ENCODE peak calls at places on chromosomes 6 and 20, in four cellular contexts. L is spleen, D is GM12878, E is lower lobe of right lung. H is an unnamed sample. For H3K4me1, the result is how much of the 10 kb centered on the place peaks cover.

GRCh38 chr6:170176621-170177382 is 114.1 kb downstream of the DLL1 start:
- DNase-seq in L (peak), D (no peak), E (no peak), H (no peak)

GRCh38 chr20:35108921-35109320 is 16.3 kb upstream of the TRPC4AP start:
- DNase-seq in L (no peak), D (no peak), E (no peak), H (peak)

GRCh38 chr6:18141805-18142590 is 12.9 kb downstream of the TPMT start:
- DNase-seq in L (no peak), D (no peak), E (no peak), H (no peak)

GRCh38 chr6:36615018-36615761 is 21.0 kb downstream of the SRSF3 start:
- DNase-seq in L (no peak), D (no peak), E (peak), H (no peak)

GRCh38 chr20:51029963-51030930 is 7.3 kb upstream of the KCNG1 start:
- DNase-seq in L (peak), D (no peak), E (no peak), H (no peak)

GRCh38 chr6:33176906-33177305 is 15.4 kb downstream of the COL11A2 start:
- DNase-seq in L (no peak), D (no peak), E (no peak), H (peak)

GRCh38 chr6:3630258-3630828 is 121.2 kb downstream of the PXDC1 start:
- DNase-seq in L (no peak), D (no peak), E (no peak), H (no peak)

GRCh38 chr6:33279971-33280511 is 3.1 kb downstream of the B3GALT4 start:
- DNase-seq in L (no peak), D (no peak), E (no peak), H (no peak)

GRCh38 chr20:54479138-54479906 is 3.9 kb downstream of the DOK5 start:
- DNase-seq in L (no peak), D (no peak), E (no peak), H (no peak)

GRCh38 chr6:128919412-128919811 is 36.5 kb downstream of the LAMA2 start:
- DNase-seq in L (no peak), D (no peak), E (no peak), H (no peak)

GRCh38 chr6:136921521-136921935 is 573 bp upstream of the SLC35D3 start:
- DNase-seq in L (no peak), D (no peak), E (peak), H (no peak)

GRCh38 chr6:33248643-33248931 is 23.1 kb downstream of the VPS52 start:
- DNase-seq in L (no peak), D (no peak), E (no peak), H (no peak)

GRCh38 chr6:148884461-148884860 is 137.6 kb downstream of the UST start:
- DNase-seq in L (no peak), D (no peak), E (no peak), H (no peak)

GRCh38 chr6:2971420-2972218 is at the start of gene SERPINB6:
- DNase-seq in L (peak), D (no peak), E (peak), H (no peak)

GRCh38 chr6:99603421-99604160 is 3.0 kb upstream of the PRDM13 start:
- DNase-seq in L (peak), D (no peak), E (peak), H (no peak)

GRCh38 chr20:33979094-33979493 is 14.6 kb upstream of the RALY start:
- DNase-seq in L (no peak), D (no peak), E (no peak), H (peak)

GRCh38 chr6:127459231-127459641 is at the start of gene KIAA0408:
- DNase-seq in L (no peak), D (no peak), E (peak), H (no peak)

GRCh38 chr6:42224222-42225042 is 6.8 kb upstream of the MRPS10 start:
- DNase-seq in L (no peak), D (peak), E (no peak), H (no peak)

GRCh38 chr6:845581-845980 is 152.6 kb upstream of the EXOC2 start:
- DNase-seq in L (no peak), D (no peak), E (no peak), H (no peak)

GRCh38 chr20:35776513-35777101 is 4.8 kb downstream of the PHF20 start:
- DNase-seq in L (no peak), D (no peak), E (no peak), H (no peak)

GRCh38 chr6:10977231-10977968 is 66.7 kb downstream of the ELOVL2 start:
- DNase-seq in L (no peak), D (no peak), E (no peak), H (no peak)

GRCh38 chr6:67897998-67898607 is 737.0 kb upstream of the ADGRB3 start:
- DNase-seq in L (no peak), D (no peak), E (no peak), H (no peak)

GRCh38 chr20:61494763-61495595 is 242.9 kb downstream of the CDH4 start:
- DNase-seq in L (no peak), D (no peak), E (no peak), H (peak)

GRCh38 chr6:81562169-81562568 is 190.3 kb downstream of the TENT5A start:
- DNase-seq in L (no peak), D (no peak), E (no peak), H (no peak)

GRCh38 chr6:149043476-149044130 is 273.9 kb upstream of the TAB2 start:
- DNase-seq in L (no peak), D (no peak), E (no peak), H (no peak)

GRCh38 chr6:48766349-48766748 is 655.4 kb upstream of the PTCHD4 start:
- DNase-seq in L (no peak), D (no peak), E (no peak), H (no peak)

GRCh38 chr20:10129749-10130148 is 88.9 kb upstream of the SNAP25 start:
- DNase-seq in L (no peak), D (no peak), E (no peak), H (no peak)

GRCh38 chr6:170100046-170100445 is 190.8 kb downstream of the DLL1 start:
- DNase-seq in L (peak), D (no peak), E (no peak), H (no peak)

GRCh38 chr20:6579824-6580223 is 187.7 kb upstream of the BMP2 start:
- DNase-seq in L (no peak), D (no peak), E (no peak), H (no peak)

GRCh38 chr20:19966840-19967239 is 50.3 kb upstream of the NAA20 start:
- DNase-seq in L (no peak), D (no peak), E (no peak), H (no peak)
- H3K4me1 ChIP-seq in L (under half), D (under half), E (under half), H (under half)

GRCh38 chr6:135269399-135270005 is 88.4 kb downstream of the MYB start:
- DNase-seq in L (no peak), D (no peak), E (no peak), H (no peak)
- TF ChIP-seq CTCF in L (no peak), D (no peak), E (no peak), H (no peak)

DNA sequence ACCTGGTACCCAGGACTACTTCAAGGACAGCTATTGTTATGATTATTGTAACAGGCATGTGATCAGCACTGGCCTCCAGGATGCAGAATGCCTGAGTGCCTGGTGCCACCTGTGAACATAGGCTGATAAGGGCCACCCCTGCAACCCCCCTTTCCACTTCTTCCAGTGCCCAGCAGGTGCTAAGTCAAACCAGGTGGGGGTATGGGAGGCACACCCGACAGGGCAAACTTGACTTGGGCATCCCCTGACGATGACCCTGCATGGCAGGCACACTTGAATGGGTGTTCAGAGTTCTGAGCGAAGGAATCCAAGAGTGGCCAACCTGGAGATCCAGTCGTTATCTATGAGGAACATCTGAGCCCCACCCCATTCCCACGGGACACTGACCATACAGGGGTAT is 3.4 kb downstream of the ADA start:
- DNase-seq in L (no peak), D (no peak), E (no peak), H (peak)
- H3K4me1 ChIP-seq in L (half or more), D (half or more), E (half or more), H (under half)

GRCh38 chr20:58746551-58747399 is 54.2 kb downstream of the NPEPL1 start:
- DNase-seq in L (peak), D (no peak), E (no peak), H (no peak)
- TF ChIP-seq CTCF in L (no peak), D (no peak), E (no peak), H (no peak)

GRCh38 chr6:122408240-122408639 is 8.8 kb downstream of the HSF2 start:
- DNase-seq in L (no peak), D (no peak), E (no peak), H (no peak)

GRCh38 chr6:122407712-122408111 is 8.3 kb downstream of the HSF2 start:
- DNase-seq in L (no peak), D (no peak), E (no peak), H (no peak)

GRCh38 chr6:122408697-122409458 is 9.4 kb downstream of the HSF2 start:
- DNase-seq in L (no peak), D (no peak), E (no peak), H (no peak)

GRCh38 chr6:122406187-122406586 is 6.7 kb downstream of the HSF2 start:
- DNase-seq in L (no peak), D (no peak), E (no peak), H (no peak)

GRCh38 chr6:122405417-122405816 is 6.0 kb downstream of the HSF2 start:
- DNase-seq in L (no peak), D (no peak), E (no peak), H (no peak)
- H3K4me1 ChIP-seq in L (under half), D (under half), E (under half), H (under half)

GRCh38 chr6:86706449-86706848 is 230.9 kb upstream of the HTR1E start:
- DNase-seq in L (no peak), D (no peak), E (no peak), H (no peak)
- TF ChIP-seq CTCF in L (no peak), D (peak), E (no peak), H (no peak)

DNA sequence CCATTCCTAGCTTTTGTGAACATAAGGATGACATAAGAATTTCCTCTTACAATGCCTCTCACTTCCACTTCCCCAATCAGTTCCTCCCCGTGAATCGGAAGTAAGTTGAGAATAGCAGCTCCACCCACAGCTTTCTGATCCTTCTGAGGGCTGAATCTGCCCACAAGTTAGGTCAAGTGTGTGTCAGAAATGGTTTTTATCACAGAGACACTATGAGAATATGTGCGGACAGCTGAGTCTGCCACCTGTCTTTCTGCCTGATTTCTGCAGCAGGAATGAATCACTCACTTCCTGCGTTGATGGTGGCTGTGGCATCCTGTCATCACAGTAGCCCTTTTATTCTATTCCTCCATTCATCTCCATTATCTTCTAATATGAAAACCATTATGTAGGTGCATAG is 70.2 kb downstream of the RIN2 start:
- DNase-seq in L (no peak), D (peak), E (no peak), H (no peak)
- H3K4me1 ChIP-seq in L (under half), D (under half), E (under half), H (under half)

DNA sequence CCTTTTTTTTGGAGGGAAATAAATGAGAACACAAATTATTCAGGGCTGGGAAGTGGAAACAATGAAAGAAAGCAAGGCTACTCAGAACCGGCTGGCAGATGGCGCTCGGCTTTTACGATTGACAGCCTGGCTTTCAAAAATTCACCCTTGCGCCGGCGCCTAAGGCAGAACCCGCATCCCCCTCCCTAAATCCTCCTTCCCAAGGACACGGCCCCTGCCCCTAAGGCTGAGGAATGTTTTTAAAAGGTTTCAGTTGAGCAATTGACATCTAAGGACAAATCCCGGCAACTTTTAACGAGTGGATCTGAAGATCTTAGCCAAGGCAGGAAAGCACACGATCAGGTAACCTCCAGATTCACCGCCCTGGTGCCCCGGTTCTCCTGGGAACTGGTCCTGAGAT is 16.3 kb downstream of the GNAS start:
- DNase-seq in L (no peak), D (no peak), E (no peak), H (no peak)
- TF ChIP-seq CTCF in L (no peak), D (peak), E (peak), H (peak)

DNA sequence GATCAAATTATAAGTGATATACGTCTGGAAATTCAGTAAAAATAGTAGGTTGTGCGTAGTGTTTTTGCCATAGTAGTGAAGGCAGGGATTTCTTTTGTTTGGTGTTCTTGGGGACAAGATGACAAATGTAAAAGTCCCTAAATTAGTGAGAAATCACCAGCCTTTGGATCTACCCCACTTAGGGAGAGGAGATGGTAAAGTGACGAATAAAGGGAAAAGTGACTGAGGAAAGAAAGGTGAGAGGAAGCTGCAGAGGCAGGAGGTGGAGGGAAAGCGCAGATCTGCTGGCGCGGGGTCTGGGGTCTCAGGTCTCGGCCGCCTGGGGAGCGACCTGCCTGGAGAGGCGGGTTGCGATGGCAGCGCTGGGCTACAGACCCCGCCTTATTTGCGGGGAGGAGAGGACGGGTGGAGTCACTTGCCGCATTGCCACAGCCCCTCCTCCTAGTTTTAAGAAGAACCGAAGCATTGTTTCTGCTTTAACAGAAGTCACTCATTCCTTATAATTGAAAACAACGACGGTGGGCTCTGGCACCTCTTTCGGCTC is 3.4 kb upstream of the LIN28B start:
- DNase-seq in L (no peak), D (no peak), E (no peak), H (no peak)
- H3K4me1 ChIP-seq in L (under half), D (under half), E (under half), H (under half)